ENCODE peak calls at places on chromosome 14, in six cellular contexts. A is left lung, C is heart right ventricle, S is IMR-90, R is tibial nerve, Z is thoracic aorta. M is an unnamed sample.

GRCh38 chr14:21268612-21269251 is 510 bp downstream of the HNRNPC start:
- DNase-seq in A (no peak), C (peak; percentile 40), R (peak; percentile 61), Z (no peak), S (peak; percentile 65), M (peak; percentile 62)

GRCh38 chr14:44053422-44053821 is 453.7 kb downstream of the FSCB start:
- DNase-seq in A (no peak), R (no peak), S (no peak), Z (no peak), C (no peak), M (no peak)

GRCh38 chr14:72771561-72771960 is 122.3 kb downstream of the DPF3 start:
- DNase-seq in C (no peak), A (no peak), S (no peak), R (no peak), Z (no peak), M (no peak)

GRCh38 chr14:61438860-61439765 is 117.7 kb downstream of the PRKCH start:
- DNase-seq in C (peak; percentile 45), R (peak; percentile 45), Z (no peak), A (no peak), S (peak; percentile 57), M (peak; percentile 40)

GRCh38 chr14:60232185-60232584 is 16.8 kb upstream of the PPM1A start:
- DNase-seq in C (no peak), A (no peak), Z (no peak), R (no peak), S (no peak), M (no peak)

GRCh38 chr14:103542545-103543088 is 13.6 kb downstream of the TRMT61A start:
- DNase-seq in R (no peak), S (no peak), C (peak; percentile 50), Z (no peak), A (peak; percentile 83), M (peak; percentile 84)

GRCh38 chr14:74491952-74492351 is 1.2 kb downstream of the NPC2 start:
- DNase-seq in R (no peak), A (no peak), C (no peak), Z (no peak), S (peak; percentile 40), M (no peak)

GRCh38 chr14:61589691-61590521 is 105.4 kb upstream of the HIF1A start:
- DNase-seq in Z (no peak), A (no peak), R (no peak), S (no peak), C (no peak), M (no peak)

GRCh38 chr14:105328678-105329390 is 14.3 kb downstream of the PACS2 start:
- DNase-seq in C (no peak), A (peak; percentile 27), S (no peak), Z (no peak), R (no peak), M (no peak)

GRCh38 chr14:20706657-20707355 is 18.2 kb downstream of the ANG start:
- DNase-seq in A (no peak), Z (no peak), C (no peak), R (no peak), S (no peak), M (no peak)

DNA sequence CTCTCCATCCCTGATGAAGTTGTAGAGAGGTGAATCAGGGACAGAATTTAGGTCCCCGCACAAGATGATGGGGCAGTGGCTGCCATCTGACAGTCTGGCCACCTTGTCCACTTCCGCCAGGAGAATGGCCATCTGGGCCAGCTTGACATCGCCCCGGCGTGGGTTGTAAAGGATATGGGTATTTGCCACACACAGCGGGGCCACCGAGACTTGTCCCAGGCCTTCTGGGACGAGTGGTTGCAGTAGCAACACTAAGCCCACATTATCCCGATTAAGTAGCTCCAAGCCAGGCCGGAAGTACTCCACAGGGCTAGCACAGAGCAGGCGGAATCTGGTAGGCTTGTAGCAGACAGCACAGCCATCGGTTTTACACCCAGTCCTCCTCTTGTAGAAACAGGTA is 6.2 kb downstream of the ANGEL1 start:
- DNase-seq in A (no peak), R (no peak), S (no peak), Z (no peak), C (no peak), M (no peak)
- H3K36me3 ChIP-seq in A (peaks cover 74% of the 10 kb centered on the region), R (no peaks in the 10 kb centered on the region), S (peaks cover 17% of the 10 kb centered on the region), Z (peaks cover 41% of the 10 kb centered on the region), C (no peaks in the 10 kb centered on the region), M (peaks cover 79% of the 10 kb centered on the region)

GRCh38 chr14:68758301-68758700 is 34.6 kb downstream of the ZFP36L1 start:
- DNase-seq in A (no peak), Z (no peak), S (no peak), C (no peak), R (no peak), M (no peak)

GRCh38 chr14:68759017-68759569 is 33.8 kb downstream of the ZFP36L1 start:
- DNase-seq in S (no peak), C (no peak), A (no peak), R (no peak), Z (no peak), M (no peak)

GRCh38 chr14:68761391-68761790 is 31.5 kb downstream of the ZFP36L1 start:
- DNase-seq in R (no peak), Z (no peak), S (no peak), A (no peak), C (no peak), M (no peak)

GRCh38 chr14:68760771-68761170 is 32.1 kb downstream of the ZFP36L1 start:
- DNase-seq in A (no peak), R (no peak), Z (no peak), S (peak; percentile 51), C (no peak), M (no peak)

GRCh38 chr14:68759912-68760311 is 33.0 kb downstream of the ZFP36L1 start:
- DNase-seq in A (no peak), C (no peak), S (no peak), R (no peak), Z (no peak), M (no peak)
- TF ChIP-seq CTCF in A (no peak), C (no peak), S (no peak), R (no peak), Z (no peak), M (no peak)

GRCh38 chr14:50335989-50336391 is 23.9 kb downstream of the DMAC2L start:
- DNase-seq in Z (no peak), C (peak; percentile 58), R (no peak), S (peak; percentile 65), A (no peak), M (peak; percentile 56)
- H3K36me3 ChIP-seq in Z (no peaks in the 10 kb centered on the region), C (no peaks in the 10 kb centered on the region), R (no peaks in the 10 kb centered on the region), S (no peaks in the 10 kb centered on the region), A (peaks cover 37% of the 10 kb centered on the region), M (no peaks in the 10 kb centered on the region)

GRCh38 chr14:50980451-50980850 is 36.2 kb upstream of the PYGL start:
- DNase-seq in Z (no peak), R (no peak), S (no peak), A (no peak), C (no peak), M (no peak)

GRCh38 chr14:50984061-50984710 is 39.9 kb upstream of the PYGL start:
- DNase-seq in C (no peak), R (no peak), A (no peak), S (no peak), Z (no peak), M (no peak)

GRCh38 chr14:50985124-50985815 is 41.0 kb upstream of the PYGL start:
- DNase-seq in S (no peak), Z (no peak), R (no peak), A (no peak), C (no peak), M (no peak)

GRCh38 chr14:50985816-50986396 is 41.6 kb upstream of the PYGL start:
- DNase-seq in A (no peak), S (no peak), Z (no peak), R (no peak), C (no peak), M (no peak)
- TF ChIP-seq CTCF in A (no peak), S (no peak), Z (no peak), R (no peak), C (no peak), M (no peak)

DNA sequence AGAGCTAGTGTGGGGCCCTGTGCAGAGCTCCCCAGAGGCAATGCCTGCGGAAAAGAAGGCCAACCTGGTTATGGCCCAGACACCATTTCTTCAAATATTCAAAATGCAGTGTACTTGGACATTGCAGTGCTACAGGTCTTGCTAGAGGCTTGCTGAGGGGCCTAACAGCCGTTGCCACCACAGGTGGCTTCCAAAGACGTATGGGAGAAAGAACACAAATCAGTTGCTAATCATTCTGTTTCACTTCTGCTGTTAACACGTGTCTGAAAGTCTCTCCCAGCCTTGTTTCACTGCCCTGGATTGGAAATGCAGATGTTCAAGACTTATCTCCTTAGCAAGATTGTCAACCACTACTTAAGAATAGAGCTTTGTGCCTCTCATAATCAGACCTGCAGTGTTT is 925.9 kb downstream of the GALC start:
- DNase-seq in C (no peak), S (no peak), Z (no peak), R (no peak), A (no peak), M (no peak)
- H3K36me3 ChIP-seq in C (no peaks in the 10 kb centered on the region), S (no peaks in the 10 kb centered on the region), Z (no peaks in the 10 kb centered on the region), R (no peaks in the 10 kb centered on the region), A (no peaks in the 10 kb centered on the region), M (no peaks in the 10 kb centered on the region)

M was measured in psoas muscle.